ENCODE peak calls at places on chromosomes 1 and 21, in seven cellular contexts. A is midbrain; F is nephron progenitor cell; O is T-helper 2 cell; G is activated T-helper 9 cell treated with anti-CD3 and anti-CD28 coated beads, Interleukin-2, amount 50 U/mL, for 16 hours; R is GF-D8; I is stimulated activated CD4-positive, alpha-beta T cell treated with anti-CD3 and anti-CD28 coated beads, Interleukin-4, amount 100 ng/mL, for 48 hours. K is an unnamed sample.

GRCh38 chr1:187241971-187242370 is 413.2 kb downstream of the PLA2G4A start:
- DNase-seq in F (no peak), O (no peak), R (no peak), A (no peak), G (no peak), I (no peak), K (no peak)

GRCh38 chr1:183106746-183107145 is 79.3 kb upstream of the LAMC2 start:
- DNase-seq in O (no peak), F (no peak), A (no peak), G (no peak), R (no peak), I (no peak), K (no peak)

GRCh38 chr21:42566524-42567180 is 53.0 kb downstream of the SLC37A1 start:
- DNase-seq in G (no peak), F (no peak), I (no peak), A (no peak), O (no peak), R (no peak), K (no peak)

GRCh38 chr1:36766481-36766880 is 267.8 kb downstream of the GRIK3 start:
- DNase-seq in I (no peak), G (no peak), O (no peak), F (no peak), A (no peak), R (no peak), K (no peak)

GRCh38 chr1:44524180-44524579 is 119.1 kb downstream of the RNF220 start:
- DNase-seq in G (no peak), O (no peak), I (no peak), R (no peak), A (no peak), F (peak; percentile 62), K (no peak)

GRCh38 chr1:156146006-156146748 is 7.2 kb upstream of the SEMA4A start:
- DNase-seq in A (peak; percentile 59), R (peak; percentile 81), I (no peak), F (no peak), O (no peak), G (no peak), K (peak; percentile 89)

GRCh38 chr1:52268372-52268771 is 97.6 kb downstream of the CC2D1B start:
- DNase-seq in R (no peak), A (peak; percentile 24), I (no peak), G (no peak), O (no peak), F (no peak), K (no peak)

GRCh38 chr1:212749924-212750535 is 41.5 kb downstream of the NSL1 start:
- DNase-seq in I (no peak), A (peak; percentile 60), F (peak; percentile 21), G (no peak), R (no peak), O (no peak), K (peak; percentile 39)

GRCh38 chr1:10968411-10968826 is 44.0 kb upstream of the TARDBP start:
- DNase-seq in G (no peak), F (no peak), R (no peak), A (no peak), I (no peak), O (no peak), K (no peak)